ENCODE peak calls at places on chromosomes 16 and 17, in eight cellular contexts. T, Q, D, L, X, K, Y and U are unnamed samples.

GRCh38 chr16:55993088-55993487 is 117.9 kb upstream of the CES5A start:
- DNase-seq in T (no peak), Q (no peak), D (no peak), L (no peak), X (no peak), K (no peak), Y (no peak), U (no peak)

GRCh38 chr17:49987681-49988441 is 7.2 kb downstream of the DLX3 start:
- DNase-seq in T (no peak), Q (no peak), D (no peak), L (peak), X (no peak), K (peak), Y (no peak), U (no peak)

GRCh38 chr16:2428787-2429036 is 535 bp upstream of the CCNF start:
- DNase-seq in T (no peak), Q (no peak), D (no peak), L (no peak), X (no peak), K (no peak), Y (no peak), U (no peak)

GRCh38 chr16:57647136-57647875 is 18.9 kb downstream of the ADGRG1 start:
- DNase-seq in T (no peak), Q (no peak), D (no peak), L (no peak), X (no peak), K (no peak), Y (no peak), U (no peak)

GRCh38 chr16:13099822-13100221 is 198.4 kb downstream of the SHISA9 start:
- DNase-seq in T (no peak), Q (no peak), D (no peak), L (no peak), X (no peak), K (no peak), Y (no peak), U (no peak)

GRCh38 chr17:78734841-78735641 is 47.0 kb downstream of the CYTH1 start:
- DNase-seq in T (no peak), Q (no peak), D (no peak), L (no peak), X (no peak), K (no peak), Y (no peak), U (no peak)

GRCh38 chr17:37393352-37393751 is 13.3 kb downstream of the ACACA start:
- DNase-seq in T (no peak), Q (no peak), D (no peak), L (no peak), X (no peak), K (no peak), Y (no peak), U (no peak)

GRCh38 chr17:57993471-57994365 is 5.7 kb upstream of the VEZF1 start:
- DNase-seq in T (no peak), Q (no peak), D (no peak), L (no peak), X (no peak), K (no peak), Y (no peak), U (peak)

GRCh38 chr17:17206149-17206912 is at the start of gene PLD6:
- DNase-seq in T (peak), Q (no peak), D (peak), L (peak), X (peak), K (peak), Y (peak), U (peak)